ENCODE peak calls at places on chromosomes 16 and 17, in five cellular contexts. R is SK-N-SH, C is IMR-90, L is HepG2, Q is GM12878. I is an unnamed sample.

GRCh38 chr16:78177927-78178326 is 78.5 kb downstream of the WWOX start:
- DNase-seq in C (no peak), Q (no peak), R (peak), L (peak), I (peak)

GRCh38 chr17:79779088-79779529 is 1.2 kb downstream of the CBX2 start:
- DNase-seq in Q (no peak), C (no peak), L (no peak), R (peak), I (peak)

GRCh38 chr17:1373710-1374237 is 26.2 kb downstream of the YWHAE start:
- DNase-seq in Q (no peak), C (no peak), L (no peak), R (no peak), I (no peak)

GRCh38 chr17:77869665-77870132 is 88.8 kb upstream of the TNRC6C start:
- DNase-seq in L (no peak), C (no peak), Q (peak), R (no peak), I (no peak)

GRCh38 chr17:61720016-61720795 is 129.2 kb upstream of the NACA2 start:
- DNase-seq in Q (no peak), L (no peak), R (no peak), C (peak), I (no peak)

GRCh38 chr16:19116711-19117449 is 3.1 kb downstream of the ITPRIPL2 start:
- DNase-seq in Q (no peak), C (peak), L (no peak), R (no peak), I (no peak)

GRCh38 chr17:10050597-10051101 is 145.6 kb upstream of the RCVRN start:
- DNase-seq in R (no peak), L (no peak), C (peak), Q (peak), I (no peak)

GRCh38 chr16:24537474-24538337 is 1.7 kb upstream of the RBBP6 start:
- DNase-seq in C (no peak), L (peak), Q (no peak), R (peak), I (peak)

GRCh38 chr16:58046936-58047335 is 21.4 kb downstream of the MMP15 start:
- DNase-seq in L (no peak), Q (no peak), C (no peak), R (no peak), I (no peak)

GRCh38 chr17:46736100-46736499 is 82.4 kb downstream of the WNT3 start:
- DNase-seq in C (no peak), Q (peak), R (no peak), L (no peak), I (no peak)

GRCh38 chr17:6110592-6110991 is 40.4 kb downstream of the WSCD1 start:
- DNase-seq in L (peak), Q (peak), C (no peak), R (no peak), I (no peak)

GRCh38 chr17:43015579-43015978 is 6.6 kb downstream of the VAT1 start:
- DNase-seq in C (no peak), Q (no peak), R (no peak), L (no peak), I (no peak)

GRCh38 chr16:86580063-86580797 is 1.9 kb downstream of the FOXL1 start:
- DNase-seq in L (no peak), R (no peak), Q (no peak), C (peak), I (no peak)

GRCh38 chr17:79621151-79621940 is 10.5 kb upstream of the RBFOX3 start:
- DNase-seq in Q (no peak), C (no peak), L (no peak), R (peak), I (no peak)

GRCh38 chr17:3032258-3033247 is 30.9 kb downstream of the OR1D5 start:
- DNase-seq in R (no peak), C (no peak), L (no peak), Q (no peak), I (no peak)

GRCh38 chr17:17206913-17207368 is 808 bp upstream of the PLD6 start:
- DNase-seq in C (no peak), Q (no peak), R (no peak), L (no peak), I (no peak)

GRCh38 chr16:48381201-48381600 is 4.0 kb downstream of the SIAH1 start:
- DNase-seq in C (peak), L (no peak), R (no peak), Q (no peak), I (peak)

GRCh38 chr16:9797306-9797705 is 384.9 kb downstream of the GRIN2A start:
- DNase-seq in R (no peak), C (no peak), Q (no peak), L (peak), I (no peak)

GRCh38 chr17:61970030-61970429 is 42.2 kb upstream of the INTS2 start:
- DNase-seq in Q (no peak), L (no peak), R (no peak), C (no peak), I (no peak)

GRCh38 chr17:29594441-29595090 is 1.6 kb downstream of the ANKRD13B start:
- DNase-seq in C (no peak), L (no peak), R (no peak), Q (no peak), I (no peak)

GRCh38 chr16:26649646-26650045 is 417.1 kb upstream of the C16orf82 start:
- DNase-seq in R (no peak), C (no peak), Q (no peak), L (no peak), I (no peak)

GRCh38 chr16:57764341-57765159 is 29.0 kb downstream of the KATNB1 start:
- DNase-seq in L (peak), C (peak), Q (peak), R (peak), I (peak)

GRCh38 chr16:89166696-89167424 is 4.7 kb upstream of the CDH15 start:
- DNase-seq in Q (no peak), C (no peak), L (no peak), R (no peak), I (peak)
- TF ChIP-seq MXI1 in Q (no peak), C (no peak), L (no peak), R (no peak), I (no peak)

DNA sequence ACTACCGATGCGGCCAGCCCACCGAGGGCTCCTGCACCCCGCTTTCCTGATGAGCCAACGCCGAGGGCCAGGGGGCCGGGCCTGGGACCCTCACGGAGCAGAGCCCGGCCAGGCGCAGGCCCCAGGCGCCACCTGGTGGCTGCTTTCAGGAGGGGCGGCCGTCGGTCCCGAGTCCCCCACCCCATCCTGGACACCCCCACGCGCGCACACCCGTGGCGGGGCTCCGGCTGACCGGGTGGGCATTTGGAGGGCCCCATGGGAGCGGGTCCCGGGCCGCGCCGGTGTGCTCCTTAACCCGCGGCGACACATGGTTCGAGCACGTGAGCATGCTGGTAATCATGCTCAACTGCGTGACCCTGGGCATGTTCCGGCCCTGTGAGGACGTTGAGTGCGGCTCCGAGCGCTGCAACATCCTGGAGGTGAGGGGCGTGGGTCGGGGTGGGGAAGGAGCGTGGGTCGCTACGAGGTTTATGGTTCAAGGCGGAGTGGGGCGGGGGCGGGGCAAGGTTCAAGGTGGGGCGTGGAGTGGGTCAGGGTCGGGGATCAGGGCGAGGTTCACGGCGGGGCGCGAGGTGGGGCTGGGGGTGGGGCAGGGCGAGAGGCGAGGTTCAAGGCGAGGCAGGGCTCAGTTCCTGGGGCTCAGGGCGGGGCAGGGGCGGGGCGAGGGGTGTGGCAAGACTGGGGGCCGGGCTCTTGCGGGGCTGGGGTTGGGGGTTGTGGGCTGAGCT is 30.2 kb downstream of the TPSG1 start:
- DNase-seq in L (no peak), R (peak), C (no peak), Q (no peak), I (peak)
- TF ChIP-seq MXI1 in L (no peak), R (no peak), C (no peak), Q (no peak), I (no peak)

GRCh38 chr16:6880263-6880662 is 452.4 kb upstream of the RBFOX1 start:
- DNase-seq in R (no peak), Q (no peak), C (no peak), L (no peak), I (no peak)
- TF ChIP-seq MXI1 in R (no peak), Q (no peak), C (no peak), L (no peak), I (no peak)

GRCh38 chr16:12582696-12583095 is 221.0 kb downstream of the CPPED1 start:
- DNase-seq in Q (no peak), R (no peak), L (no peak), C (no peak), I (no peak)
- TF ChIP-seq MXI1 in Q (no peak), R (no peak), L (no peak), C (no peak), I (no peak)

DNA sequence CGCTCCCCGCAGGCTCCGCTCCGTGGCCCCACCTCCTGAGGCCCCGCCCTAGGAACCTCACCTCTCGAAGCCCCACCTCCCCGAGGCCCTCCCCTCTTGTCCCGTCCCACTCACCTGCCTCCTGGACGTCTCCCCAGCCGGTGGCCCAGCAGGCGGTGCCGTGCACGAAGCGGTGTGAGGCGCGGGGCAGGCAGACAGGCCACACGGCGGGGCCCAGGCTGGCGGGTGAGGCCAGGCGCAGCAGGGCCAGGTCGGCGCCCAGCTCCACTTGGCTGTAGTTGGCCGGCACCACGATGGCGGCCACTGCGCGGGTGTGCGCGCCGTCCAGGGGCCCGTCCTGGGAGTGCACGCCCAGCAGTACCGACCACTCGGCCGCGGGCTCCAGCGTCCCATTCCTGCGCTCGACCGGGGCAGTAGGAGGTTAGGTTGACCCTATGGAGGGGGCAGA is 1.6 kb downstream of the PRSS36 start:
- DNase-seq in R (peak), C (no peak), L (no peak), Q (no peak), I (peak)
- TF ChIP-seq MXI1 in R (no peak), C (no peak), L (no peak), Q (no peak), I (no peak)

GRCh38 chr16:77273-77806 is 685 bp upstream of the MPG start:
- DNase-seq in C (peak), Q (no peak), R (peak), L (peak), I (peak)
- TF ChIP-seq MXI1 in C (no peak), Q (no peak), R (no peak), L (no peak), I (no peak)

GRCh38 chr16:1793578-1794220 is at the start of gene IGFALS:
- DNase-seq in Q (no peak), R (no peak), L (no peak), C (no peak), I (no peak)
- TF ChIP-seq MXI1 in Q (no peak), R (no peak), L (no peak), C (no peak), I (no peak)

DNA sequence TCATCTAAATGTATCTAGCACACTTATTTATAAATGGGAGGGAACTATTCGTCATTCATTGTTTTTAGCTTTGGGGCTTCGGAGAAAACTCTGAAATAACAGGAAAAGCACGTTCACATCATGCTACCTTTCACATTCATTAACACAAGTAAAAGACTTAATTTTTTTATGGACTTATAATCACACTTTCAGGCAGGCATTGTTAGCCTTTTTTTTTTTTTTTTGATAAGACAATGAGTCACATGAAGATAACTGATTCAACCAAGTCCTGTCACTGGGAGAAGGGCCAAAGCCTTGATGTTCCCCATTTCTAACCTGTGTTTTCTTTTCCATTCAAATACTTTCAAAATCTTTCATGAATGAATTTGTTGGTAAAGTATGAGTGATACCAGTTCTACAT is 631.3 kb upstream of the CA10 start:
- DNase-seq in L (no peak), Q (no peak), R (no peak), C (no peak), I (no peak)
- TF ChIP-seq MXI1 in L (no peak), Q (no peak), R (no peak), C (no peak), I (no peak)

GRCh38 chr17:81865733-81866439 is 5.3 kb downstream of the ARHGDIA start:
- DNase-seq in R (peak), Q (no peak), L (peak), C (no peak), I (no peak)

GRCh38 chr17:81867952-81868673 is 3.0 kb downstream of the ARHGDIA start:
- DNase-seq in L (no peak), C (no peak), R (peak), Q (no peak), I (peak)

GRCh38 chr17:81868674-81869220 is 2.4 kb downstream of the ARHGDIA start:
- DNase-seq in R (peak), Q (no peak), C (peak), L (peak), I (peak)

GRCh38 chr17:81866440-81867122 is 4.6 kb downstream of the ARHGDIA start:
- DNase-seq in L (no peak), R (peak), C (no peak), Q (no peak), I (peak)

DNA sequence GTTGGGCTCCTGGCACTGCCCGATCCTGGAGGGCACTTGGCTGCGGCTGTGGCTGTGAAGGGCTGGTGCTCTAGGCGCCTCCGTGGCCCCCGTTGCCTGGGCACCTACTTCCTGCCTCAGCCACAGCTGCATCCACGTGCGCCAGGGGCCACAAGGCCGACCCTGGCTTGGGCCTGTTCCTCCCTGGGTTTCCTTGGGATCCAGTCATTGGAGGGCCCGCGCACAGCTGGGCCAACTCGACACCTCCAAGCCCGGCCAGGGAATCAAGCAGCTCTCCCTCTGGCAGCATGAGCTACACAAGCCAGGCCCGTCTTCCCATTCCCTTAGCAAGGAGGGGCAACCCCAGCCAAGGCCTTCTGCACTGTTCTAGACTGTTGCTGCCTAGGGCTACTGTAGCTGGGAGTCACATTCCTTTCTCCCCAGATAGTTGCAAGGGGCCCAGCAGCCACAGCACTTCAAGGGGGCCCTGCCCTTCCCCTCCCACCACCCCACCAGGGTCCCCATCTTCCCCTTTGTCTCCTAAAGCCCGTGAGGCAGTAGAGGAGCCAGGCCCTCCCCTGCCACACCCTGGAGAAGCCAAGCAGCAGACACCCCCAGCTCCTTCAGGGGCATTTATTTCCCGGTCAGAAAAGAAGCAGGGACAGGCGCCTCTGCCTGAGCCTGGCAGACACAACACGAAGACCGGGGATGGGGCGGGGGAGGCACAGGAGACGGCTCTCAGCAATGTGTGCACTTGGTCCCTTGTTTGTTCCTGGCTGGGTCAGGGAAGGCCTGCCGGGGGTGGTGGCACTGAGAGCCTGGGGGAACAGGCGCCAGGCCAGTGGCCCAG is 3.8 kb downstream of the ARHGDIA start:
- DNase-seq in R (peak), Q (no peak), L (peak), C (peak), I (no peak)
- TF ChIP-seq MXI1 in R (no peak), Q (no peak), L (no peak), C (no peak), I (no peak)